ENCODE peak calls at places on chromosomes 16 and 17, in ten cellular contexts. M is effector memory CD4-positive, alpha-beta T cell; N is naive thymus-derived CD8-positive, alpha-beta T cell; C is activated CD4-positive, alpha-beta T cell treated with anti-CD3 and anti-CD28 coated beads for 1 hour; I is amniotic stem cell; W is GM12878; P is EL; U is AG08395; Q is cardiac muscle cell; B is right atrium auricular region. H is an unnamed sample.

GRCh38 chr16:56257260-56257659 is 66.0 kb downstream of the GNAO1 start:
- DNase-seq in B (no peak), P (no peak), C (no peak), W (no peak), N (no peak), M (no peak), Q (no peak), U (no peak), I (no peak), H (no peak)

GRCh38 chr16:86142801-86143236 is 243.9 kb downstream of the IRF8 start:
- DNase-seq in N (no peak), U (no peak), B (no peak), P (peak), W (peak), Q (no peak), I (no peak), C (no peak), M (no peak), H (no peak)

GRCh38 chr17:62617894-62618472 is 9.5 kb upstream of the MRC2 start:
- DNase-seq in M (no peak), Q (peak), W (no peak), B (no peak), U (no peak), C (no peak), N (no peak), I (no peak), P (no peak), H (no peak)

GRCh38 chr17:63405741-63406261 is 40.3 kb downstream of the CYB561 start:
- DNase-seq in Q (peak), P (peak), U (peak), C (no peak), M (no peak), W (no peak), N (no peak), I (peak), B (no peak), H (no peak)

GRCh38 chr17:29581583-29582253 is 7.7 kb downstream of the GIT1 start:
- DNase-seq in M (no peak), W (no peak), C (no peak), I (no peak), N (no peak), P (no peak), Q (no peak), B (no peak), U (no peak), H (peak)

GRCh38 chr16:19118938-19119431 is 5.2 kb downstream of the ITPRIPL2 start:
- DNase-seq in Q (peak), B (peak), N (no peak), I (peak), M (no peak), P (peak), C (no peak), W (no peak), U (peak), H (no peak)

GRCh38 chr16:1458336-1458976 is 14.1 kb upstream of the CCDC154 start:
- DNase-seq in W (no peak), B (no peak), N (no peak), Q (no peak), M (no peak), P (no peak), C (no peak), U (peak), I (no peak), H (no peak)

GRCh38 chr16:85778873-85779272 is 20.5 kb downstream of the EMC8 start:
- DNase-seq in M (no peak), Q (no peak), I (no peak), B (no peak), C (no peak), W (no peak), P (no peak), U (no peak), N (no peak), H (no peak)

GRCh38 chr17:38868095-38868967 is 1.5 kb upstream of the LASP1 start:
- DNase-seq in U (no peak), Q (peak), M (no peak), C (no peak), B (peak), P (peak), W (peak), I (peak), N (no peak), H (no peak)

GRCh38 chr16:2205967-2206313 is 686 bp downstream of the MLST8 start:
- DNase-seq in I (no peak), N (no peak), B (no peak), M (no peak), W (no peak), Q (no peak), C (no peak), U (no peak), P (no peak), H (no peak)

GRCh38 chr17:4764612-4765011 is 7.1 kb upstream of the TM4SF5 start:
- DNase-seq in U (no peak), C (no peak), B (no peak), W (no peak), P (no peak), I (no peak), Q (no peak), M (no peak), N (no peak), H (no peak)

GRCh38 chr16:70701036-70701435 is 15.2 kb upstream of the MTSS2 start:
- DNase-seq in Q (no peak), B (no peak), W (no peak), C (no peak), N (no peak), U (no peak), I (no peak), P (no peak), M (no peak), H (no peak)

GRCh38 chr17:9628509-9628908 is 16.8 kb upstream of the USP43 start:
- DNase-seq in C (no peak), U (no peak), B (no peak), W (no peak), N (no peak), Q (no peak), M (no peak), P (no peak), I (no peak), H (no peak)

GRCh38 chr17:78962345-78962983 is 17.3 kb downstream of the LGALS3BP start:
- DNase-seq in U (peak), Q (no peak), B (no peak), M (no peak), W (no peak), C (no peak), N (no peak), I (no peak), P (peak), H (no peak)

GRCh38 chr17:39738568-39738901 is 797 bp downstream of the GRB7 start:
- DNase-seq in I (no peak), W (no peak), C (peak), M (peak), B (no peak), N (peak), U (no peak), P (peak), Q (no peak), H (peak)

H was measured in cerebellum.